ENCODE peak calls at places on chromosomes 2 and 18, in eight cellular contexts. C is A172, F is activated gamma-delta T cell treated with Interleukin-2 at 50 U/mL for 16 hours, Z is nephron progenitor cell, G is SK-N-SH, K is skeletal muscle cell, Q is cardiac fibroblast, S is AG10803. I is an unnamed sample.

GRCh38 chr2:9221223-9221622 is 14.6 kb downstream of the ASAP2 start:
- DNase-seq in K (no peak), Z (no peak), S (no peak), F (no peak), C (no peak), Q (peak), G (no peak), I (no peak)

GRCh38 chr2:120779781-120780283 is 44.2 kb downstream of the GLI2 start:
- DNase-seq in Z (no peak), C (peak), Q (peak), K (peak), S (peak), G (no peak), F (no peak), I (peak)

GRCh38 chr2:153477641-153478288 is 797 bp downstream of the RPRM start:
- DNase-seq in Z (no peak), Q (no peak), C (no peak), K (no peak), S (no peak), F (no peak), G (peak), I (no peak)

GRCh38 chr18:59546164-59546563 is 151.1 kb downstream of the CCBE1 start:
- DNase-seq in G (no peak), S (no peak), Z (no peak), Q (peak), F (no peak), K (peak), C (no peak), I (peak)

GRCh38 chr2:199186226-199186864 is 271.4 kb downstream of the SATB2 start:
- DNase-seq in F (no peak), G (no peak), C (no peak), K (no peak), Z (no peak), S (no peak), Q (no peak), I (no peak)

GRCh38 chr2:197846789-197847188 is 42.4 kb downstream of the PLCL1 start:
- DNase-seq in Q (peak), F (no peak), G (no peak), C (no peak), K (no peak), S (peak), Z (no peak), I (no peak)

GRCh38 chr18:70289351-70290330 is 796 bp downstream of the SOCS6 start:
- DNase-seq in C (no peak), S (peak), K (no peak), Z (peak), G (peak), F (no peak), Q (peak), I (no peak)

GRCh38 chr18:48589797-48590519 is 51.1 kb downstream of the CTIF start:
- DNase-seq in F (no peak), Q (peak), K (no peak), C (peak), G (peak), S (peak), Z (peak), I (no peak)

I was measured in RCC 7860.